ENCODE peak calls at places on chromosome 1, in nine cellular contexts. P is stimulated activated CD4-positive, alpha-beta T cell treated with anti-CD3 and anti-CD28 coated beads, Interleukin-4, amount 100 ng/mL, for 4 hours; B is type B pancreatic cell; C is memory B cell; W is dermis microvascular lymphatic vessel endothelial cell; X is left ventricle myocardium inferior; A is EL; F is thoracic aorta; D is T-helper 22 cell. R is an unnamed sample.

GRCh38 chr1:164628758-164629157 is 69.8 kb downstream of the PBX1 start:
- DNase-seq in P (no peak), B (no peak), C (no peak), W (no peak), X (no peak), A (no peak), F (no peak), D (no peak), R (no peak)

GRCh38 chr1:67285780-67286488 is 21.7 kb upstream of the IL12RB2 start:
- DNase-seq in P (no peak), B (no peak), C (no peak), W (no peak), X (no peak), A (peak), F (no peak), D (no peak), R (no peak)

GRCh38 chr1:29490204-29490934 is 254.0 kb downstream of the PTPRU start:
- DNase-seq in P (no peak), B (no peak), C (no peak), W (no peak), X (no peak), A (no peak), F (no peak), D (no peak), R (peak)

GRCh38 chr1:199932462-199932861 is 95.0 kb upstream of the NR5A2 start:
- DNase-seq in P (no peak), B (no peak), C (no peak), W (no peak), X (no peak), A (no peak), F (no peak), D (no peak), R (no peak)

GRCh38 chr1:25695066-25695990 is 78.7 kb downstream of the MAN1C1 start:
- DNase-seq in P (no peak), B (no peak), C (no peak), W (no peak), X (peak), A (peak), F (peak), D (no peak), R (no peak)

GRCh38 chr1:241972703-241973375 is 15.3 kb downstream of the BECN2 start:
- DNase-seq in P (no peak), B (peak), C (no peak), W (no peak), X (no peak), A (peak), F (no peak), D (no peak), R (no peak)

GRCh38 chr1:117817629-117818028 is 111.8 kb downstream of the GDAP2 start:
- DNase-seq in P (no peak), B (no peak), C (no peak), W (no peak), X (no peak), A (no peak), F (no peak), D (no peak), R (no peak)

GRCh38 chr1:209354111-209354839 is 229.2 kb upstream of the CAMK1G start:
- DNase-seq in P (peak), B (peak), C (no peak), W (peak), X (peak), A (peak), F (peak), D (no peak), R (no peak)

GRCh38 chr1:86155807-86156561 is 588 bp downstream of the COL24A1 start:
- DNase-seq in P (no peak), B (peak), C (no peak), W (no peak), X (peak), A (peak), F (no peak), D (no peak), R (no peak)

GRCh38 chr1:102886638-102887037 is 221.7 kb downstream of the COL11A1 start:
- DNase-seq in P (no peak), B (no peak), C (no peak), W (no peak), X (no peak), A (no peak), F (no peak), D (no peak), R (no peak)

GRCh38 chr1:53943090-53943489 is 2.4 kb downstream of the IFT25 start:
- DNase-seq in P (no peak), B (no peak), C (no peak), W (no peak), X (no peak), A (no peak), F (no peak), D (no peak), R (no peak)

GRCh38 chr1:248853023-248853422 is 5.9 kb downstream of the ZNF692 start:
- DNase-seq in P (no peak), B (no peak), C (no peak), W (no peak), X (no peak), A (no peak), F (no peak), D (no peak), R (no peak)